ENCODE peak calls at places on chromosomes 5 and 9, in eight cellular contexts. D is adrenal gland; J is HFF-Myc; X is memory B cell; M is myocyte; U is activated CD4-positive, alpha-beta T cell treated with anti-CD3 and anti-CD28 coated beads, Interleukin-2, amount 10 ng/mL, durations not matched to agents 7 days and 5 days; W is CD4-positive, alpha-beta memory T cell; B is iPS-NIHi11. O is an unnamed sample.
A peak's percentile ranks its signal among the peaks of the same experiment; 100 is the strongest.

GRCh38 chr5:150523472-150524350 is 15.8 kb downstream of the NDST1 start:
- DNase-seq in D (peak; percentile 81), J (peak; percentile 61), X (peak; percentile 23), M (peak; percentile 69), U (peak; percentile 34), W (peak; percentile 13), B (peak; percentile 73), O (peak; percentile 66)

GRCh38 chr9:109401169-109401989 is 80.5 kb upstream of the EPB41L4B start:
- DNase-seq in D (peak; percentile 86), J (no peak), X (peak; percentile 45), M (peak; percentile 32), U (peak; percentile 55), W (peak; percentile 4), B (peak; percentile 85), O (peak; percentile 85)

GRCh38 chr5:179292681-179293080 is 52.6 kb downstream of the ADAMTS2 start:
- DNase-seq in D (no peak), J (no peak), X (no peak), M (no peak), U (no peak), W (no peak), B (no peak), O (no peak)

GRCh38 chr9:21491742-21492141 is 9.6 kb upstream of the IFNE start:
- DNase-seq in D (no peak), J (no peak), X (no peak), M (peak; percentile 24), U (no peak), W (no peak), B (no peak), O (no peak)

GRCh38 chr5:131541071-131541470 is 94.0 kb downstream of the RAPGEF6 start:
- DNase-seq in D (no peak), J (no peak), X (no peak), M (peak; percentile 34), U (no peak), W (no peak), B (no peak), O (no peak)

GRCh38 chr9:125296843-125297372 is 35.3 kb downstream of the GAPVD1 start:
- DNase-seq in D (no peak), J (no peak), X (no peak), M (no peak), U (no peak), W (no peak), B (no peak), O (no peak)

GRCh38 chr9:127163409-127163808 is 41.0 kb upstream of the ANGPTL2 start:
- DNase-seq in D (peak; percentile 68), J (peak; percentile 81), X (no peak), M (peak; percentile 63), U (peak; percentile 23), W (no peak), B (no peak), O (peak; percentile 19)

GRCh38 chr5:181059297-181060230 is 19.5 kb downstream of the BTNL9 start:
- DNase-seq in D (no peak), J (no peak), X (no peak), M (no peak), U (no peak), W (no peak), B (no peak), O (peak; percentile 51)

GRCh38 chr5:14464661-14465060 is 116.9 kb upstream of the OTULINL start:
- DNase-seq in D (no peak), J (no peak), X (no peak), M (no peak), U (no peak), W (no peak), B (no peak), O (no peak)

GRCh38 chr5:52743970-52744369 is 43.7 kb upstream of the ITGA1 start:
- DNase-seq in D (peak; percentile 66), J (no peak), X (no peak), M (peak; percentile 41), U (peak; percentile 57), W (peak; percentile 50), B (no peak), O (no peak)

GRCh38 chr5:135225856-135226560 is 173.0 kb downstream of the MACROH2A1 start:
- DNase-seq in D (peak; percentile 40), J (no peak), X (no peak), M (no peak), U (no peak), W (no peak), B (no peak), O (no peak)